ENCODE peak calls at places on chromosomes 11 and 22, in six cellular contexts. L is GM12891, R is GM12878, O is K562, B is H1, W is HepG2. G is an unnamed sample.
A peak's percentile ranks its signal among the peaks of the same experiment; 100 is the strongest.

GRCh38 chr11:122267602-122268001 is 151.6 kb upstream of the BLID start:
- DNase-seq in L (no peak), R (no peak), O (no peak), B (no peak), W (no peak), G (no peak)

GRCh38 chr11:17594686-17595192 is 47.7 kb downstream of the OTOG start:
- DNase-seq in L (no peak), R (no peak), O (no peak), B (no peak), W (no peak), G (no peak)

GRCh38 chr22:41481925-41482318 is 13.0 kb downstream of the ACO2 start:
- DNase-seq in L (no peak), R (no peak), O (no peak), B (peak; percentile 44), W (no peak), G (no peak)

GRCh38 chr11:121063728-121064127 is 37.3 kb upstream of the TECTA start:
- DNase-seq in L (no peak), R (no peak), O (peak; percentile 7), B (no peak), W (peak; percentile 10), G (no peak)

GRCh38 chr22:26394787-26395186 is 34.3 kb upstream of the ASPHD2 start:
- DNase-seq in L (no peak), R (no peak), O (no peak), B (no peak), W (no peak), G (no peak)

GRCh38 chr11:62806611-62807121 is 1.4 kb upstream of the NXF1 start:
- DNase-seq in L (no peak), R (no peak), O (peak; percentile 31), B (no peak), W (no peak), G (no peak)

GRCh38 chr11:134856371-134856971 is 444.4 kb upstream of the B3GAT1 start:
- DNase-seq in L (no peak), R (no peak), O (no peak), B (no peak), W (no peak), G (no peak)

GRCh38 chr11:1733716-1734351 is 16.6 kb downstream of the IFITM10 start:
- DNase-seq in L (no peak), R (no peak), O (no peak), B (no peak), W (no peak), G (no peak)

GRCh38 chr11:74731301-74732094 is at the start of gene CHRDL2:
- DNase-seq in L (no peak), R (no peak), O (no peak), B (no peak), W (no peak), G (no peak)

GRCh38 chr11:134643115-134643514 is 231.1 kb upstream of the B3GAT1 start:
- DNase-seq in L (no peak), R (no peak), O (no peak), B (no peak), W (no peak), G (no peak)

GRCh38 chr11:94504689-94505293 is 7.5 kb upstream of the C11orf97 start:
- DNase-seq in L (no peak), R (no peak), O (peak; percentile 63), B (no peak), W (peak; percentile 43), G (no peak)

GRCh38 chr11:102216433-102217163 is 100.7 kb upstream of the BIRC3 start:
- DNase-seq in L (no peak), R (no peak), O (no peak), B (no peak), W (no peak), G (no peak)

GRCh38 chr22:27681037-27681436 is 120.5 kb downstream of the MN1 start:
- DNase-seq in L (no peak), R (no peak), O (no peak), B (no peak), W (no peak), G (no peak)

GRCh38 chr11:104968856-104969776 is 742 bp upstream of the CASP4 start:
- DNase-seq in L (no peak), R (no peak), O (no peak), B (peak; percentile 21), W (peak; percentile 50), G (no peak)

GRCh38 chr11:34948721-34949120 is 32.3 kb downstream of the PDHX start:
- DNase-seq in L (no peak), R (no peak), O (no peak), B (no peak), W (no peak), G (no peak)

GRCh38 chr11:72924568-72925190 is 110.5 kb downstream of the ATG16L2 start:
- DNase-seq in L (no peak), R (peak; percentile 13), O (peak; percentile 13), B (no peak), W (peak; percentile 5), G (no peak)

GRCh38 chr11:83069441-83070043 is 2.2 kb downstream of the RAB30 start:
- DNase-seq in L (no peak), R (no peak), O (no peak), B (no peak), W (no peak), G (no peak)

GRCh38 chr22:25759825-25760231 is 17.8 kb downstream of the MYO18B start:
- DNase-seq in L (no peak), R (no peak), O (peak; percentile 69), B (no peak), W (peak; percentile 83), G (no peak)

GRCh38 chr11:62411524-62411923 is 7.3 kb upstream of the SCGB1A1 start:
- DNase-seq in L (no peak), R (no peak), O (no peak), B (no peak), W (no peak), G (no peak)

GRCh38 chr22:43473031-43473430 is 61.2 kb downstream of the MPPED1 start:
- DNase-seq in L (no peak), R (no peak), O (no peak), B (no peak), W (no peak), G (no peak)

GRCh38 chr11:107706531-107706930 is 5.3 kb downstream of the SLN start:
- DNase-seq in L (no peak), R (no peak), O (no peak), B (no peak), W (no peak), G (no peak)

GRCh38 chr22:44580756-44581435 is 82.9 kb upstream of the RTL6 start:
- DNase-seq in L (no peak), R (no peak), O (no peak), B (no peak), W (no peak), G (no peak)

GRCh38 chr22:45473626-45474237 is 29.0 kb upstream of the FBLN1 start:
- DNase-seq in L (no peak), R (no peak), O (no peak), B (no peak), W (peak; percentile 41), G (no peak)

GRCh38 chr11:122137081-122137793 is 21.2 kb upstream of the BLID start:
- DNase-seq in L (no peak), R (no peak), O (no peak), B (no peak), W (no peak), G (no peak)

GRCh38 chr11:44316388-44317240 is 6.7 kb upstream of the ALX4 start:
- DNase-seq in L (no peak), R (no peak), O (no peak), B (no peak), W (no peak), G (no peak)

GRCh38 chr22:23796461-23796860 is 9.7 kb downstream of the SMARCB1 start:
- DNase-seq in L (no peak), R (no peak), O (no peak), B (no peak), W (no peak), G (no peak)

GRCh38 chr11:8282621-8283509 is 19.2 kb upstream of the LMO1 start:
- DNase-seq in L (no peak), R (no peak), O (no peak), B (no peak), W (no peak), G (no peak)

GRCh38 chr11:76615950-76616349 is 54.6 kb downstream of the LRRC32 start:
- DNase-seq in L (no peak), R (no peak), O (no peak), B (no peak), W (no peak), G (no peak)

GRCh38 chr11:104148074-104148473 is 15.9 kb downstream of the PDGFD start:
- DNase-seq in L (no peak), R (no peak), O (no peak), B (no peak), W (no peak), G (no peak)

GRCh38 chr11:75264971-75265370 is 24.4 kb downstream of the TPBGL start:
- DNase-seq in L (no peak), R (no peak), O (no peak), B (no peak), W (no peak), G (no peak)

GRCh38 chr11:55942785-55943392 is 6.7 kb upstream of the OR5I1 start:
- DNase-seq in L (no peak), R (no peak), O (peak; percentile 28), B (no peak), W (peak; percentile 23), G (no peak)

GRCh38 chr22:45503071-45503815 is 560 bp downstream of the FBLN1 start:
- DNase-seq in L (no peak), R (no peak), O (no peak), B (no peak), W (no peak), G (no peak)

GRCh38 chr11:119115484-119116234 is 5.7 kb upstream of the HINFP start:
- DNase-seq in L (no peak), R (no peak), O (peak; percentile 75), B (no peak), W (no peak), G (no peak)

GRCh38 chr22:44347549-44347948 is 34.8 kb upstream of the SHISAL1 start:
- DNase-seq in L (no peak), R (no peak), O (no peak), B (no peak), W (no peak), G (no peak)

GRCh38 chr11:71129624-71130023 is 122.8 kb downstream of the SHANK2 start:
- DNase-seq in L (no peak), R (no peak), O (no peak), B (no peak), W (no peak), G (no peak)

GRCh38 chr22:39148727-39149535 is 3.5 kb downstream of the CBX7 start:
- DNase-seq in L (peak; percentile 72), R (peak; percentile 69), O (no peak), B (no peak), W (no peak), G (peak; percentile 66)
- TF ChIP-seq TAF1 in L (no peak), R (peak; percentile 32), O (no peak), B (no peak), W (no peak), G (no peak)

GRCh38 chr11:66316849-66317251 is at the start of gene CD248:
- DNase-seq in L (no peak), R (no peak), O (no peak), B (no peak), W (no peak), G (no peak)
- TF ChIP-seq POLR2A in L (no peak), R (no peak), O (no peak), B (no peak), W (no peak), G (no peak)

GRCh38 chr11:27372159-27372558 is 9.1 kb upstream of the CCDC34 start:
- DNase-seq in L (no peak), R (no peak), O (peak; percentile 76), B (no peak), W (no peak), G (no peak)
- TF ChIP-seq POLR2AphosphoS5 in L (no peak), R (no peak), O (peak; percentile 50), B (no peak), W (no peak), G (no peak)

GRCh38 chr11:110857885-110858555 is 145.8 kb upstream of the ARHGAP20 start:
- DNase-seq in L (no peak), R (no peak), O (no peak), B (no peak), W (no peak), G (no peak)
- TF ChIP-seq TAF1 in L (no peak), R (no peak), O (no peak), B (no peak), W (no peak), G (no peak)